ENCODE peak calls at places on chromosomes 3 and 15, in four cellular contexts. M, T, S and Z are unnamed samples. For H3K4me1, the result is how much of the 10 kb centered on the place peaks cover.

GRCh38 chr15:70266412-70267089 is 168.8 kb upstream of the TLE3 start:
- DNase-seq in M (peak), T (peak), S (peak), Z (peak)

GRCh38 chr15:73331991-73332925 is 36.5 kb downstream of the HCN4 start:
- DNase-seq in M (no peak), T (no peak), S (no peak), Z (no peak)

GRCh38 chr3:194617827-194618226 is 15.4 kb downstream of the TMEM44 start:
- DNase-seq in M (no peak), T (no peak), S (no peak), Z (no peak)

GRCh38 chr15:33780011-33780768 is 188.1 kb upstream of the CHRM5 start:
- DNase-seq in M (no peak), T (no peak), S (no peak), Z (no peak)

GRCh38 chr3:89364309-89364708 is 256.9 kb downstream of the EPHA3 start:
- DNase-seq in M (no peak), T (no peak), S (no peak), Z (no peak)

GRCh38 chr15:32677238-32677750 is 35.8 kb downstream of the SCG5 start:
- DNase-seq in M (no peak), T (no peak), S (no peak), Z (no peak)

GRCh38 chr15:65414841-65415621 is 7.7 kb downstream of the IGDCC4 start:
- DNase-seq in M (peak), T (no peak), S (no peak), Z (no peak)

GRCh38 chr3:65265511-65265910 is 577.7 kb upstream of the ADAMTS9 start:
- DNase-seq in M (no peak), T (no peak), S (no peak), Z (no peak)

GRCh38 chr3:172106037-172106559 is 66.7 kb downstream of the FNDC3B start:
- DNase-seq in M (no peak), T (no peak), S (no peak), Z (no peak)

GRCh38 chr3:37118163-37118562 is 56.2 kb downstream of the LRRFIP2 start:
- DNase-seq in M (no peak), T (no peak), S (no peak), Z (no peak)

GRCh38 chr3:144051211-144051610 is 79.6 kb downstream of the DIPK2A start:
- DNase-seq in M (no peak), T (no peak), S (no peak), Z (no peak)

GRCh38 chr3:163218336-163218735 is 1721.7 kb downstream of the OTOL1 start:
- DNase-seq in M (no peak), T (no peak), S (no peak), Z (no peak)

GRCh38 chr3:105842943-105843342 is 25.9 kb downstream of the CBLB start:
- DNase-seq in M (no peak), T (no peak), S (no peak), Z (no peak)

GRCh38 chr3:65479967-65480366 is 558.8 kb downstream of the MAGI1 start:
- DNase-seq in M (no peak), T (no peak), S (no peak), Z (no peak)

GRCh38 chr3:122687298-122687697 is 6.7 kb downstream of the PARP14 start:
- DNase-seq in M (no peak), T (no peak), S (no peak), Z (no peak)

GRCh38 chr3:82462977-82463376 is 701.5 kb upstream of the GBE1 start:
- DNase-seq in M (no peak), T (no peak), S (no peak), Z (no peak)

GRCh38 chr3:51141573-51141972 is 243.5 kb upstream of the MANF start:
- DNase-seq in M (no peak), T (no peak), S (no peak), Z (no peak)

GRCh38 chr3:64743166-64743565 is 55.4 kb upstream of the ADAMTS9 start:
- DNase-seq in M (no peak), T (no peak), S (no peak), Z (no peak)

GRCh38 chr3:108509263-108509662 is 1.1 kb downstream of the MYH15 start:
- DNase-seq in M (no peak), T (no peak), S (no peak), Z (no peak)

GRCh38 chr3:127455541-127456450 is 134.7 kb downstream of the TPRA1 start:
- DNase-seq in M (peak), T (peak), S (peak), Z (no peak)

GRCh38 chr3:37291275-37291700 is 116.9 kb upstream of the LRRFIP2 start:
- DNase-seq in M (no peak), T (no peak), S (no peak), Z (no peak)

GRCh38 chr15:25543156-25543555 is 104.3 kb upstream of the UBE3A start:
- DNase-seq in M (no peak), T (no peak), S (no peak), Z (peak)

GRCh38 chr3:180092889-180093288 is 56.2 kb upstream of the PEX5L start:
- DNase-seq in M (no peak), T (no peak), S (no peak), Z (no peak)
- H3K4me1 ChIP-seq in M (under half), T (under half), S (under half), Z (under half)

DNA sequence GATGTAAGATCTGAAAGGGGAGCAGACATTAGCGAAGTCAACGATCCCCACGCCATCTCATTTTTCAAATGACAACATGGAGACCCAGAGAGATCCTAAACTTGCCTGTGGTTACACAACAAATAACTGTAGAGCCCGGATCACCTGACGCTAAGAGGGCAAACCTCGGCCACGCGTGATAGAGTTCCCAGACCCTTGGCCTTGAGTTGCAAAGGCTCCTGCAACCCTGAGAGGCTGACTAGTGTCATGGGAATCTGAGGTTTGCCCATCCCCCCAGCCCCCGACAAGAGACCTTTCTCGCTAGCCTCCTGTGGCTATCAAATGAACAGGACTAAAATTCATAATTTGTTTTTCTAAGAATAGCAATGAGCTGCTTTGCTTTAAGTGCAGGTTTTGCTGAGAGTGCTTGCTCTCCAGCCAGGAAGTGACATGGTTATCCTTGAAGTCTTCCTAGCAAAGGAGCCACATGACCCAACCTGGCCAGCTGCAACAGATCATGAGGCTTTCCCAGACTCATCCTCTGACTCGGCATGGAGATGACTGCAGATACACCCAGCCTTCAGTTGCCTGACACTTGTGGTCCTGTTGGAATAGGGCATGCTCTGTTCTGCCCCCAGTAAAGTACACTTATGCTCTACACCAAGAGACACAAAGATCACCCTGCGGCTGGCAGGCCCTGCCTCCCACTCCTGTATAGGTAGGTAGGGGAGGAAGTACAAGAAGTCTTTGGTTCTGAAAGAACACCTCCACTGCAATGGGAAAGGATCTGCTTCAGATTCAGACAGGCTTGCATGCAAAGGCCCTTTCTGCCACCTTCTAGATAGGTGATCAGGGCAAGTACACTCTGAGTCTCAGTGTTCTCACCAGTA is 36.0 kb downstream of the MCF2L2 start:
- DNase-seq in M (no peak), T (no peak), S (no peak), Z (no peak)
- H3K27ac ChIP-seq in M (no peak), T (no peak), S (no peak), Z (no peak)

GRCh38 chr3:53721187-53721946 is 124.9 kb downstream of the CHDH start:
- DNase-seq in M (no peak), T (no peak), S (no peak), Z (no peak)
- H3K4me1 ChIP-seq in M (under half), T (under half), S (under half), Z (under half)

DNA sequence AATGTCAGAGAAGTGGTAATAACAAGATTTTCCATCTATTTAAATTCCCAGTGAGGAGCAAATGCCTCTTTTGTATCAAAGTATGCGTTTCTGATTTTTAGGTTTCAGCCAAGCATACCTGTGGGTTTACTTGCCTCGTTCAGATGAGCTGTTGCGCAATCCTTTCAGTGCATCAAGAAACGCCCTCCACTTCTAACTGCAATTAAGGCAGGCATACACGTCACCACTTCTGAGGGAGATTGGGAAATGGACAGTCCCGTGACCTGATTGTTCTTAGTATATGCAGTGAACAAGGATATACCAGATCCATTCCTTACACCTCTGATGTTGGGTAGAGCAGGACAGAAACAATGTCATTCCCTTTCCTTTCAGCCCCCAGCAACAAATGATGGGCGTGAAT is 219.0 kb downstream of the ITPR1 start:
- DNase-seq in M (no peak), T (peak), S (no peak), Z (no peak)
- H3K27ac ChIP-seq in M (no peak), T (peak), S (no peak), Z (no peak)

GRCh38 chr3:44981751-44982150 is 5.7 kb downstream of the EXOSC7 start:
- DNase-seq in M (no peak), T (no peak), S (no peak), Z (no peak)

GRCh38 chr3:44983413-44984040 is 7.5 kb downstream of the EXOSC7 start:
- DNase-seq in M (no peak), T (no peak), S (no peak), Z (no peak)

GRCh38 chr3:44984335-44984734 is 8.3 kb downstream of the EXOSC7 start:
- DNase-seq in M (no peak), T (no peak), S (no peak), Z (no peak)

GRCh38 chr3:44982817-44983216 is 6.8 kb downstream of the EXOSC7 start:
- DNase-seq in M (no peak), T (no peak), S (no peak), Z (no peak)

DNA sequence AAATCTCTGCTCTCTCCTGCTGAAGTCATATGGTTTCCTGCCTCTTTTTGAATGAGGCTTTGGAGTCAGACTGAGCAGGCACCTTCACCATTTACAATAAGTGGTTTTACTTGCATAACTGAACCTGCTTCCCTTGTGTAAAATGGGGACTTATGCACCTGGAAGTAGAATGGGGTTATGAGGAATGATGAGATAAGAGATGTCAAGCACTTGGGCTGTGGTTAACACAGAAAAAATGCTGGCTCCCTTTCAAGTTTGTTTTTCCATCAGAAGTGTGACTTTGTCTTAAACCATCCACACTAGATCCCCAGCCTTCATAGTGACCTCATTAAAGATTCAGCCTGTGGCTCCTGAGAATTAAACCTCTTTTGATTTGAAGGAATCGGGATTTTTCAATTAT is 5.2 kb downstream of the EXOSC7 start:
- DNase-seq in M (no peak), T (no peak), S (no peak), Z (no peak)
- H3K4me1 ChIP-seq in M (half or more), T (under half), S (half or more), Z (under half)

DNA sequence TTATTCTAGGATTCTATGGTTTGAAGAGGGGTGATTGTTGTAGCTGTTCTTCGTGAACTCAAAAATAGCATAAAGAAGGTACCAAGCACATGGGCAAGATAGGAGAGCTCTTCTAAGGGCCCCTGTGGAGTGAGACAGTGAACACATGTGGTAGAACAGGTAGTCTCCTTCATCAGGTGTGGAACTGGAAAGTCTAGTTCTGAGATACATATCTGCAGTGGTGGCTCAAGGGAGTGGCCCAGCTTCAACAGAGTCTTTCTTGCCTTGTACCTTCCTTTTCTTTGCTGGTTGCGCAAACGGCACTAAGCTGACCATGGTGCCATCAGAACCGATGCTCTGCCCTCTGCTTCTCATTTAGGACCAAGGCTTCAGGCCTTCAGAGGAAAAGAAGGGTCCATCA is 65.2 kb downstream of the CERS3 start:
- DNase-seq in M (no peak), T (no peak), S (no peak), Z (no peak)
- H3K27ac ChIP-seq in M (no peak), T (no peak), S (no peak), Z (no peak)

GRCh38 chr3:114499986-114500385 is 206.2 kb downstream of the TIGIT start:
- DNase-seq in M (no peak), T (no peak), S (no peak), Z (no peak)
- H3K4me1 ChIP-seq in M (half or more), T (under half), S (under half), Z (under half)

GRCh38 chr3:4297486-4297885 is 5.7 kb upstream of the SETMAR start:
- DNase-seq in M (no peak), T (no peak), S (no peak), Z (no peak)
- H3K27ac ChIP-seq in M (no peak), T (no peak), S (no peak), Z (no peak)

GRCh38 chr3:61808999-61809398 is 247.6 kb downstream of the PTPRG start:
- DNase-seq in M (no peak), T (no peak), S (no peak), Z (no peak)
- H3K4me1 ChIP-seq in M (half or more), T (under half), S (under half), Z (half or more)

DNA sequence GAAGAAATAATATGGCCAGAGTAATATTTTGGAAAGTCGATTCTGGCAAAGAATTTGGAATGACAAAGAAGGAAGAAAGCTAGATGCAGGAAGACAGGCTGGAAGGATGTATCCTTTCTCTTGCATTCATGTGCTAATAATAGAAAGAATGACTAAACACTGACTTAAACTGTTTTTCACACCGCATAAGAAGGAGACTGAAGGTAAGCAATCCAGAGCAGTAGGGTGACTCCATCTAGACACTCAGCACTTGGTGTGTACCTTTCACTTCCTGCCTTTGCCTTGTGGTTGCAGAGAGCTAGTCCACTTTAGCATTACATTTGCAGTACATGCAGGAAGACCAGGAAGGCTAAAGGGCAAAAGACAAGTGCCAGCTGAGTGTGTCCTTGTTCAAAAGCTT is 234.6 kb downstream of the RBMS3 start:
- DNase-seq in M (no peak), T (no peak), S (no peak), Z (no peak)
- H3K27ac ChIP-seq in M (peak), T (no peak), S (no peak), Z (no peak)